ENCODE peak calls at places on chromosomes 6 and 20, in ten cellular contexts. O, K, Z, T, D, X, J, A, H and N are unnamed samples.

GRCh38 chr6:159969921-159970320 is 1.0 kb downstream of the IGF2R start:
- DNase-seq in J (peak), T (peak), Z (no peak), O (peak), H (peak), K (peak), D (peak), X (peak), A (peak), N (peak)

GRCh38 chr6:83615025-83615999 is 93.6 kb downstream of the SNAP91 start:
- DNase-seq in J (peak), O (peak), A (peak), K (peak), D (peak), X (no peak), Z (peak), H (no peak), T (no peak), N (peak)

GRCh38 chr6:20747996-20748395 is 213.7 kb downstream of the CDKAL1 start:
- DNase-seq in Z (no peak), H (no peak), D (no peak), K (no peak), J (no peak), O (no peak), A (peak), T (no peak), X (no peak), N (no peak)

GRCh38 chr6:40389176-40389767 is 197.9 kb downstream of the LRFN2 start:
- DNase-seq in J (no peak), K (no peak), O (no peak), A (no peak), Z (no peak), D (no peak), H (no peak), T (no peak), X (no peak), N (peak)

GRCh38 chr20:1448081-1448627 is 18.5 kb downstream of the NSFL1C start:
- DNase-seq in H (no peak), Z (no peak), J (no peak), T (no peak), X (no peak), O (no peak), K (no peak), A (no peak), D (no peak), N (no peak)

GRCh38 chr6:79947191-79948173 is at the start of gene ELOVL4:
- DNase-seq in T (peak), X (peak), J (peak), O (peak), Z (peak), H (peak), D (peak), A (peak), K (no peak), N (peak)

GRCh38 chr20:51812861-51813260 is 10.5 kb upstream of the SALL4 start:
- DNase-seq in A (no peak), T (no peak), O (no peak), K (no peak), Z (no peak), J (no peak), H (no peak), D (no peak), X (no peak), N (no peak)

GRCh38 chr6:79056226-79056625 is 21.8 kb downstream of the PHIP start:
- DNase-seq in X (no peak), H (no peak), Z (no peak), T (no peak), J (no peak), D (no peak), O (no peak), A (no peak), K (no peak), N (no peak)

GRCh38 chr6:105755885-105756284 is 330.3 kb upstream of the PRDM1 start:
- DNase-seq in Z (no peak), D (no peak), O (no peak), K (no peak), H (no peak), J (no peak), A (no peak), X (no peak), T (no peak), N (no peak)

GRCh38 chr6:42332916-42333315 is 115.3 kb upstream of the MRPS10 start:
- DNase-seq in H (no peak), O (no peak), T (no peak), D (no peak), A (no peak), J (no peak), X (no peak), Z (no peak), K (no peak), N (no peak)

GRCh38 chr6:70421509-70421908 is 8.2 kb downstream of the FAM135A start:
- DNase-seq in X (no peak), K (no peak), T (no peak), Z (no peak), O (no peak), D (no peak), H (no peak), J (no peak), A (no peak), N (no peak)

GRCh38 chr6:165717732-165718465 is 54.9 kb upstream of the PDE10A start:
- DNase-seq in A (peak), X (no peak), H (no peak), Z (no peak), K (no peak), J (no peak), T (no peak), O (peak), D (no peak), N (no peak)

GRCh38 chr20:47033665-47034064 is 139.0 kb downstream of the EYA2 start:
- DNase-seq in T (no peak), A (no peak), D (no peak), H (no peak), J (no peak), K (no peak), Z (no peak), O (no peak), X (no peak), N (no peak)

GRCh38 chr6:28167068-28167467 is 25.4 kb downstream of the ZKSCAN8 start:
- DNase-seq in O (peak), K (no peak), H (no peak), Z (no peak), J (no peak), T (no peak), D (peak), X (peak), A (peak), N (no peak)

GRCh38 chr20:48210111-48211029 is 425.1 kb upstream of the SULF2 start:
- DNase-seq in H (peak), J (no peak), D (no peak), A (no peak), X (no peak), K (no peak), Z (no peak), T (no peak), O (no peak), N (no peak)

GRCh38 chr20:3652217-3652616 is 11.0 kb downstream of the GFRA4 start:
- DNase-seq in J (no peak), Z (no peak), X (no peak), O (no peak), H (no peak), D (no peak), T (no peak), K (peak), A (no peak), N (no peak)

GRCh38 chr20:20480689-20481088 is 112.8 kb downstream of the INSM1 start:
- DNase-seq in D (peak), Z (no peak), J (peak), X (peak), H (no peak), O (peak), A (peak), K (no peak), T (no peak), N (peak)

GRCh38 chr6:168145747-168146596 is 67.0 kb upstream of the FRMD1 start:
- DNase-seq in T (peak), J (no peak), D (no peak), X (no peak), A (no peak), H (no peak), Z (no peak), O (no peak), K (no peak), N (no peak)

GRCh38 chr20:20076297-20077065 is 24.1 kb downstream of the CFAP61 start:
- DNase-seq in T (no peak), O (peak), Z (no peak), X (peak), J (peak), H (no peak), K (no peak), D (peak), A (peak), N (peak)

GRCh38 chr20:59258103-59258705 is 42.2 kb upstream of the EDN3 start:
- DNase-seq in K (no peak), J (no peak), D (no peak), X (no peak), T (no peak), Z (no peak), O (no peak), A (no peak), H (no peak), N (peak)

GRCh38 chr20:9279905-9280304 is 211.0 kb downstream of the PLCB4 start:
- DNase-seq in K (no peak), O (no peak), H (peak), A (no peak), J (no peak), X (no peak), D (no peak), T (no peak), Z (no peak), N (no peak)

GRCh38 chr6:155080876-155081845 is 86.0 kb downstream of the TIAM2 start:
- DNase-seq in H (no peak), K (no peak), Z (no peak), X (no peak), O (no peak), J (no peak), D (no peak), A (peak), T (no peak), N (no peak)

GRCh38 chr6:147222160-147222838 is 18.1 kb downstream of the STXBP5 start:
- DNase-seq in Z (no peak), T (no peak), X (peak), D (peak), H (no peak), K (no peak), J (peak), A (no peak), O (peak), N (no peak)

GRCh38 chr6:33217681-33218080 is 9.4 kb downstream of the RING1 start:
- DNase-seq in H (no peak), O (no peak), D (no peak), Z (no peak), T (no peak), X (no peak), J (no peak), K (no peak), A (no peak), N (no peak)

GRCh38 chr6:16840291-16840690 is 79.0 kb upstream of the ATXN1 start:
- DNase-seq in D (no peak), A (no peak), J (no peak), O (no peak), H (no peak), Z (no peak), T (no peak), X (no peak), K (no peak), N (peak)

GRCh38 chr20:51318058-51318960 is 224.2 kb downstream of the NFATC2 start:
- DNase-seq in A (no peak), K (peak), T (peak), J (peak), O (peak), X (no peak), H (peak), D (peak), Z (no peak), N (peak)

GRCh38 chr20:63612276-63612931 is 14.5 kb downstream of the GMEB2 start:
- DNase-seq in D (no peak), Z (peak), J (no peak), H (no peak), O (no peak), A (no peak), X (no peak), K (no peak), T (no peak), N (no peak)

GRCh38 chr20:63086421-63087235 is 79.9 kb upstream of the BHLHE23 start:
- DNase-seq in J (no peak), H (no peak), O (no peak), K (no peak), Z (peak), A (no peak), D (no peak), T (no peak), X (no peak), N (no peak)

GRCh38 chr6:44078795-44079671 is 48.2 kb downstream of the MRPL14 start:
- DNase-seq in A (no peak), D (peak), X (peak), T (peak), H (peak), O (no peak), J (peak), K (peak), Z (no peak), N (peak)
- TF ChIP-seq CTCF in A (peak), D (peak), X (peak), T (peak), H (peak), O (peak), J (peak), K (peak), Z (peak), N (peak)

GRCh38 chr6:122399348-122400120 is at the start of gene HSF2:
- DNase-seq in Z (peak), H (peak), A (peak), K (peak), O (peak), J (peak), X (peak), D (peak), T (peak), N (peak)
- TF ChIP-seq CTCF in Z (peak), H (no peak), A (no peak), K (peak), O (peak), J (peak), X (peak), D (no peak), T (no peak), N (no peak)

DNA sequence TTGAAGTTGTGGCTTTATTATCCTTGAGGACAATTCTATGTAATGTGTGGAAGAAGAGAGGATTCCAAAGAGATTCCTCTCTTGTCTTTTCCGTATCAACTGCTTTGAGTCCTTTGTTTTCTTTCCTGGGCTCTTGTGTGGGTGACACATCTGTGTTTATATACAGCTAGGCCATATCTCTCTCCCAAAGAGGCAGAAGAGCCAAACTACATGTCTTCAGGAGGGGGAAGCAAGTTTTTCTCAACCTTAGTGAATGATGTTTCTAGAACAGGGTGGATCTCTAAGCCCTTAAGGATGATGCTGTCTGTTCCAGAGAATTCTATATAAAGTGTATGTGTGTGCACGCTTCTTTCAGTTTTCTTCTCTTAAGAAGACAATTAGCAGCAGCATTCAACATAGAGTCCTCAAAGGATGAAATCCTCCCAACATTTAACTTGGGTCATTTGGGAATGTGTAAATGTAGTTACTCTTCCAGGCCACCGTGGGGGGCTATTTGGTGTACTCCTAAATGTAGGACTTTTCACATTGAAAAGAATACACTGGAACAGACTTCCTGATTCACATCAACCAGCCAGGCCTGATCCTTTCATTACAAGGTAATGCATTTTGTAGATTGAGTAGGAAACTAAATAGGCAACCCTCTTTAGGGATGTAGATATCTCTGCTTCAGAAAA is 92.8 kb upstream of the EEF1E1 start:
- DNase-seq in O (no peak), D (no peak), J (peak), X (no peak), K (no peak), Z (no peak), T (no peak), A (no peak), H (no peak), N (no peak)
- TF ChIP-seq CTCF in O (peak), D (peak), J (no peak), X (peak), K (peak), Z (no peak), T (no peak), A (peak), H (no peak), N (peak)

GRCh38 chr6:161748535-161749386 is 474.9 kb upstream of the AGPAT4 start:
- DNase-seq in H (peak), Z (no peak), A (no peak), X (no peak), D (peak), J (peak), T (peak), K (peak), O (peak), N (peak)
- TF ChIP-seq CTCF in H (peak), Z (peak), A (peak), X (peak), D (peak), J (peak), T (no peak), K (peak), O (peak), N (peak)

DNA sequence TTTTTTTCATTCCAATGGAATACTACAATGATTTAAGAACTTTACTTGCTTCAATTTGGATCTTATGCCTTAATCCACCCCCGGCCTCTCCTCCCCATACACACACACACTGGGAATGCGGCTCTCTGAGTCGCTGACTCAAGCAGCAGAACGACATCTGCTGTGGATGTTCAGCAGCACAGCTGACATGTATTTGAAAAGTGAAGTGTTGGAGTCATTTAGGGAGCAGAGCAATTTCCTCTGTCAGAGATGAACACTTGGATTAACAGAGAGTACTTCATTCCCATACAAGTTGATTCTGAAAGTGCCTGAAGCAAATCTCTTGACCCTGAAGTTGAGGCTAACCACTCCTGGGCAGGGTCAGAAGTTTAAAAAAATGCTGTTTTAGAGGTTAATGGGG is 27.9 kb upstream of the LAMA4 start:
- DNase-seq in A (peak), K (no peak), T (peak), Z (peak), O (peak), J (peak), D (peak), H (peak), X (peak), N (no peak)
- TF ChIP-seq CTCF in A (peak), K (no peak), T (no peak), Z (no peak), O (peak), J (peak), D (peak), H (peak), X (peak), N (no peak)

GRCh38 chr6:116220172-116220571 is 33.7 kb downstream of the TSPYL4 start:
- DNase-seq in K (no peak), D (peak), H (peak), O (no peak), X (no peak), J (no peak), A (peak), Z (no peak), T (no peak), N (no peak)

GRCh38 chr6:116218866-116219265 is 35.0 kb downstream of the TSPYL4 start:
- DNase-seq in Z (no peak), H (no peak), O (no peak), D (no peak), K (no peak), A (no peak), J (no peak), T (no peak), X (no peak), N (no peak)

GRCh38 chr6:116215414-116215813 is 38.5 kb downstream of the TSPYL4 start:
- DNase-seq in O (no peak), J (no peak), D (no peak), X (peak), Z (no peak), T (no peak), H (no peak), K (no peak), A (peak), N (no peak)

GRCh38 chr6:116217069-116217468 is 36.8 kb downstream of the TSPYL4 start:
- DNase-seq in Z (no peak), X (peak), H (no peak), J (peak), A (peak), K (peak), O (no peak), D (peak), T (no peak), N (no peak)

GRCh38 chr6:116218172-116218633 is 35.7 kb downstream of the TSPYL4 start:
- DNase-seq in J (peak), A (no peak), Z (no peak), X (peak), H (no peak), T (no peak), O (no peak), K (peak), D (no peak), N (no peak)
- TF ChIP-seq CTCF in J (peak), A (peak), Z (peak), X (peak), H (peak), T (peak), O (peak), K (peak), D (peak), N (peak)

GRCh38 chr6:36428911-36429310 is 13.7 kb downstream of the PXT1 start:
- DNase-seq in K (no peak), Z (no peak), X (no peak), T (no peak), A (no peak), H (no peak), D (no peak), J (no peak), O (no peak), N (no peak)
- TF ChIP-seq CTCF in K (no peak), Z (peak), X (peak), T (no peak), A (peak), H (peak), D (peak), J (no peak), O (peak), N (no peak)

DNA sequence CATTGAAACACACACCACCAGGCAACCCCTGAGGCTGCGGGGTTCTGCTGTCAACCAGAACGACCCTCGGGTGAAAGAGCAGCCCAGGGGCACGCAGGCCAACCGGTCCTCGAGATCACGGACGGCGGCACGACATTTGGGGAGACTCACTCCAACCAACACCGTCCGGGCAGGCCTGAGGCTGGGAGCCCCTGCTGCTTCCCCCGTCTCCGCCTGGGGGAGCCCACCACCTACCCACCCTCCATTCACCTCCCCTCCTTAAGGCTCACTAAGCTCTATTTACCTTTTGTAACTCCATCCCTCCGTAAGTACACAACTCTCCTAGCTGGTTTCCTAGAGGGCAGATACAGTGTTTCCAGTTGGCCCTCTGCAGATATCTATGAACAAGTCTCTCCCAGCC is 971.3 kb upstream of the DEFB115 start:
- DNase-seq in Z (no peak), H (no peak), D (no peak), O (no peak), X (no peak), A (no peak), J (no peak), T (no peak), K (peak), N (no peak)
- TF ChIP-seq CTCF in Z (no peak), H (no peak), D (no peak), O (peak), X (no peak), A (no peak), J (no peak), T (no peak), K (peak), N (no peak)